ENCODE peak calls at places on chromosomes 7 and 10, in four cellular contexts. One of them, this sample, is unnamed. For H3K27me3 and H3K4me1, the result is how much of the 10 kb centered on the place peaks cover.

GRCh38 chr7:141227454-141227853 is 153.6 kb downstream of the TMEM178B start:
- DNase-seq in GM23248: no peak
- DNase-seq in right atrium auricular region: no peak
- DNase-seq in neural progenitor cell: no peak
- DNase-seq in this sample: no peak

GRCh38 chr7:71795373-71795772 is 616.8 kb downstream of the CALN1 start:
- DNase-seq in neural progenitor cell: no peak
- DNase-seq in right atrium auricular region: no peak
- DNase-seq in GM23248: no peak
- DNase-seq in this sample: no peak

GRCh38 chr10:48594799-48595198 is 10.1 kb downstream of the ARHGAP22 start:
- DNase-seq in neural progenitor cell: peak
- DNase-seq in GM23248: no peak
- DNase-seq in right atrium auricular region: no peak
- DNase-seq in this sample: peak

GRCh38 chr7:90625562-90625961 is 29.4 kb downstream of the CDK14 start:
- DNase-seq in neural progenitor cell: peak
- DNase-seq in GM23248: peak
- DNase-seq in right atrium auricular region: no peak
- DNase-seq in this sample: peak

GRCh38 chr7:152202056-152202455 is 176.6 kb downstream of the GALNT11 start:
- DNase-seq in neural progenitor cell: no peak
- DNase-seq in right atrium auricular region: no peak
- DNase-seq in GM23248: peak
- DNase-seq in this sample: no peak

GRCh38 chr7:135441791-135442190 is 68.1 kb downstream of the CNOT4 start:
- DNase-seq in right atrium auricular region: no peak
- DNase-seq in neural progenitor cell: no peak
- DNase-seq in GM23248: peak
- DNase-seq in this sample: no peak

GRCh38 chr7:103131225-103131624 is 17.7 kb downstream of the NAPEPLD start:
- DNase-seq in GM23248: peak
- DNase-seq in neural progenitor cell: no peak
- DNase-seq in right atrium auricular region: no peak
- DNase-seq in this sample: no peak

GRCh38 chr7:77351539-77352004 is 64.6 kb downstream of the GSAP start:
- DNase-seq in GM23248: no peak
- DNase-seq in right atrium auricular region: no peak
- DNase-seq in neural progenitor cell: no peak
- DNase-seq in this sample: peak

GRCh38 chr7:22945584-22945983 is 68.3 kb downstream of the HYCC1 start:
- DNase-seq in GM23248: no peak
- DNase-seq in right atrium auricular region: no peak
- DNase-seq in neural progenitor cell: peak
- DNase-seq in this sample: no peak

GRCh38 chr10:11562888-11563287 is 48.6 kb downstream of the USP6NL start:
- DNase-seq in GM23248: no peak
- DNase-seq in right atrium auricular region: no peak
- DNase-seq in neural progenitor cell: no peak
- DNase-seq in this sample: no peak

GRCh38 chr10:1650542-1651279 is 86.6 kb downstream of the ADARB2 start:
- DNase-seq in right atrium auricular region: no peak
- DNase-seq in neural progenitor cell: no peak
- DNase-seq in GM23248: no peak
- DNase-seq in this sample: peak

GRCh38 chr7:100154651-100155491 is 3.7 kb downstream of the TRAPPC14 start:
- DNase-seq in neural progenitor cell: no peak
- DNase-seq in right atrium auricular region: no peak
- DNase-seq in GM23248: no peak
- DNase-seq in this sample: peak

GRCh38 chr10:23375366-23375765 is 30.8 kb upstream of the C10orf67 start:
- DNase-seq in right atrium auricular region: no peak
- DNase-seq in neural progenitor cell: no peak
- DNase-seq in GM23248: no peak
- DNase-seq in this sample: no peak

DNA sequence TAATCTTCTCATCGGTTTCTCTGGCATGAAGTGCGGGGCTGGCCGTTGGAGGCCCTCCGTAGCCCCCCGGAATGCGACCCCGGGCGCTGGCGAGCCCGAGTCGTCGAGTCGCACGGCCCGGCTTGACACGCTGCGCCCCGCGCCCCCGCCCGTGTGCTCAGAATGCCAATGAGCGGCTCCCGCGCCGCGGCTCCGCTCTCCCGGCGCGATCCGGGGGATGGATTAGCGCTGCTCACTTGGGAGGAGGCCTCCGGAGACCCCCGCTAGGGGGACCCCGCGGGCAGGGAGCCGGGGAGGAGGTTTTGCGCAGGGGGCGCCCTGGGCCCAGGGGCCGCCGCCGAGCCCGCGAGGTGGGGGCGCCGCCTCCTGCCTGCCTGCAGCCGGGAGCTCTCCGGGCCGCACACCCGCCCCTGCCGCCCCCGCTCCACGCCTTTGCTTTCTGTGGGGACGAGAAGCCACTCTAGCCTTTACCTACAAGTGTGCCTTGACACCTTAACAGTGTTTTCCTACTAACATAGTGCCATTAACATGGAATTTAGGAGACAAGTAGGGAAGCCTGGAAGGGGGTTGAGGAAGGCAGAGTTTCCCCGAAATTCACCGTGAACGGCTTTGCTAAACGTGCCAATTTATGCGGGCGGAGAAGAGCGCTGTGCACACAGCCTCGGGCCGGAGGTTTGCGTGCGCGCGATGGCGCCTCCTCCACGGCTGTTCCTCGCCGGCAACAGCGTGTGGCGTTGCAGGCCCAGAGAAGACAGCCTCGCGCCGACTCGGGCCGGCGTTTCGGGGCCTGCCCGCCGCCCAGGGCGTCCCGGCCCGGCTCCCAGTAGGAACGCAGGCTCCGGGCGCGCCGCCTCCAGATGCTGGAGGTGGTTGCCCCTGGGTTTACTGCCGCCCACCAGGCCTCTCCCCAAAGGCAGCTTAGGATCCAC is 7.1 kb downstream of the SHH start:
- DNase-seq in neural progenitor cell: peak
- DNase-seq in right atrium auricular region: no peak
- DNase-seq in GM23248: peak
- DNase-seq in this sample: peak
- H3K27me3 ChIP-seq in neural progenitor cell: half or more
- H3K27me3 ChIP-seq in right atrium auricular region: under half
- H3K27me3 ChIP-seq in GM23248: half or more
- H3K27me3 ChIP-seq in this sample: half or more

GRCh38 chr7:139830292-139830691 is 1.2 kb downstream of the TBXAS1 start:
- DNase-seq in GM23248: no peak
- DNase-seq in neural progenitor cell: no peak
- DNase-seq in right atrium auricular region: no peak
- DNase-seq in this sample: no peak
- H3K4me3 ChIP-seq in GM23248: no peak
- H3K4me3 ChIP-seq in neural progenitor cell: no peak
- H3K4me3 ChIP-seq in right atrium auricular region: peak
- H3K4me3 ChIP-seq in this sample: no peak

GRCh38 chr10:45420453-45421192 is 46.6 kb downstream of the ALOX5 start:
- DNase-seq in right atrium auricular region: peak
- DNase-seq in neural progenitor cell: no peak
- DNase-seq in GM23248: peak
- DNase-seq in this sample: no peak
- H3K4me1 ChIP-seq in right atrium auricular region: under half
- H3K4me1 ChIP-seq in neural progenitor cell: under half
- H3K4me1 ChIP-seq in GM23248: under half
- H3K4me1 ChIP-seq in this sample: under half

GRCh38 chr7:43116451-43116850 is 4.0 kb downstream of the HECW1 start:
- DNase-seq in GM23248: no peak
- DNase-seq in right atrium auricular region: no peak
- DNase-seq in neural progenitor cell: no peak
- DNase-seq in this sample: no peak
- H3K27me3 ChIP-seq in GM23248: under half
- H3K27me3 ChIP-seq in right atrium auricular region: under half
- H3K27me3 ChIP-seq in neural progenitor cell: under half
- H3K27me3 ChIP-seq in this sample: under half

DNA sequence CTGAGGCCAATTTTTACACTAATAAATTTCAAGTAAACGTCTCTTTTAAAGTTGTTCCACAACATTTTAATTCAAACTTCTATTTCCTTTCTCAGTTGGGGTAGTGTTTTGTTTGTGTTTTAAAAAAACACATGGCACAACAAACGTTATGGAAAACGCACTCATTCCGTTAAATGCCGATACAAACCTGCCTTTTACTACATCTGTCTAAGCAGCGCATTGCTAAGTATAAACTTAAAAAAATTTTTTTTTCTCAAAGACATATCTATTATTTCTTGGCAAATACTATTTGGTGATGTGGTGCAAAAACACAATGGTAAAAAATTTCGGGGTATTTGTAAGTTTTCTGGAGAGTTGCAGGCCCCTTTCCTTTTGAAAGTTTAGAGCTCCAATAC is 1.4 kb downstream of the SKIDA1 start:
- DNase-seq in right atrium auricular region: no peak
- DNase-seq in neural progenitor cell: no peak
- DNase-seq in GM23248: no peak
- DNase-seq in this sample: peak
- H3K4me3 ChIP-seq in right atrium auricular region: peak
- H3K4me3 ChIP-seq in neural progenitor cell: peak
- H3K4me3 ChIP-seq in GM23248: peak
- H3K4me3 ChIP-seq in this sample: peak

GRCh38 chr7:93779115-93779514 is 111.4 kb downstream of the TFPI2 start:
- DNase-seq in right atrium auricular region: no peak
- DNase-seq in neural progenitor cell: no peak
- DNase-seq in GM23248: peak
- DNase-seq in this sample: no peak

GRCh38 chr7:93778384-93778783 is 112.2 kb downstream of the TFPI2 start:
- DNase-seq in neural progenitor cell: no peak
- DNase-seq in right atrium auricular region: no peak
- DNase-seq in GM23248: no peak
- DNase-seq in this sample: no peak

GRCh38 chr7:93773446-93773845 is 117.1 kb downstream of the TFPI2 start:
- DNase-seq in neural progenitor cell: no peak
- DNase-seq in GM23248: no peak
- DNase-seq in right atrium auricular region: no peak
- DNase-seq in this sample: no peak
- H3K4me1 ChIP-seq in neural progenitor cell: under half
- H3K4me1 ChIP-seq in GM23248: under half
- H3K4me1 ChIP-seq in right atrium auricular region: under half
- H3K4me1 ChIP-seq in this sample: under half

GRCh38 chr10:129962558-129963075 is 1.5 kb downstream of the EBF3 start:
- DNase-seq in neural progenitor cell: no peak
- DNase-seq in right atrium auricular region: no peak
- DNase-seq in GM23248: no peak
- DNase-seq in this sample: no peak

GRCh38 chr10:129962092-129962494 is 2.0 kb downstream of the EBF3 start:
- DNase-seq in right atrium auricular region: peak
- DNase-seq in GM23248: no peak
- DNase-seq in neural progenitor cell: peak
- DNase-seq in this sample: peak

GRCh38 chr10:129963831-129964501 is at the start of gene EBF3:
- DNase-seq in right atrium auricular region: peak
- DNase-seq in neural progenitor cell: peak
- DNase-seq in GM23248: peak
- DNase-seq in this sample: peak

GRCh38 chr10:129964611-129965417 is 740 bp upstream of the EBF3 start:
- DNase-seq in GM23248: no peak
- DNase-seq in neural progenitor cell: peak
- DNase-seq in right atrium auricular region: peak
- DNase-seq in this sample: peak

GRCh38 chr10:129963076-129963830 is 821 bp downstream of the EBF3 start:
- DNase-seq in neural progenitor cell: peak
- DNase-seq in right atrium auricular region: peak
- DNase-seq in GM23248: peak
- DNase-seq in this sample: peak
- H3K27me3 ChIP-seq in neural progenitor cell: half or more
- H3K27me3 ChIP-seq in right atrium auricular region: under half
- H3K27me3 ChIP-seq in GM23248: half or more
- H3K27me3 ChIP-seq in this sample: half or more

GRCh38 chr7:94907026-94907419 is 371 bp upstream of the PPP1R9A start:
- DNase-seq in right atrium auricular region: no peak
- DNase-seq in GM23248: no peak
- DNase-seq in neural progenitor cell: no peak
- DNase-seq in this sample: no peak
- H3K4me3 ChIP-seq in right atrium auricular region: peak
- H3K4me3 ChIP-seq in GM23248: no peak
- H3K4me3 ChIP-seq in neural progenitor cell: peak
- H3K4me3 ChIP-seq in this sample: peak

GRCh38 chr7:101932053-101932452 is 114.6 kb downstream of the CUX1 start:
- DNase-seq in neural progenitor cell: no peak
- DNase-seq in GM23248: no peak
- DNase-seq in right atrium auricular region: no peak
- DNase-seq in this sample: no peak
- H3K4me1 ChIP-seq in neural progenitor cell: under half
- H3K4me1 ChIP-seq in GM23248: under half
- H3K4me1 ChIP-seq in right atrium auricular region: under half
- H3K4me1 ChIP-seq in this sample: under half

This sample was measured in endodermal cell.